ENCODE peak calls at places on chromosomes 4 and X, in four cellular contexts. J is neuronal stem cell, I is IMR-90, R is GM23248. A is an unnamed sample.

GRCh38 chrX:15761564-15762191 is 23.6 kb downstream of the CA5B start:
- DNase-seq in J (peak), I (peak), R (peak), A (peak)

GRCh38 chr4:128639586-128640270 is 169.8 kb upstream of the JADE1 start:
- DNase-seq in J (no peak), I (no peak), R (peak), A (no peak)

GRCh38 chr4:122663814-122664610 is 43.1 kb upstream of the IL21 start:
- DNase-seq in J (no peak), I (peak), R (peak), A (no peak)

GRCh38 chrX:9466115-9466495 is 1.2 kb downstream of the TBL1X start:
- DNase-seq in J (no peak), I (peak), R (peak), A (peak)

GRCh38 chr4:113270520-113271319 is 221.3 kb downstream of the ANK2 start:
- DNase-seq in J (no peak), I (no peak), R (no peak), A (no peak)

GRCh38 chrX:95703696-95704095 is 980.9 kb upstream of the DIAPH2 start:
- DNase-seq in J (no peak), I (no peak), R (no peak), A (no peak)

GRCh38 chrX:119147486-119147885 is 19.9 kb upstream of the KIAA1210 start:
- DNase-seq in J (no peak), I (no peak), R (no peak), A (peak)

GRCh38 chr4:174674305-174674840 is 152.1 kb upstream of the HPGD start:
- DNase-seq in J (no peak), I (peak), R (peak), A (no peak)

GRCh38 chrX:100408643-100409315 is 1.3 kb downstream of the PCDH19 start:
- DNase-seq in J (no peak), I (no peak), R (no peak), A (peak)

GRCh38 chr4:113616443-113616842 is 145.1 kb downstream of the CAMK2D start:
- DNase-seq in J (no peak), I (no peak), R (no peak), A (no peak)

GRCh38 chr4:183469936-183470335 is 25.5 kb downstream of the CDKN2AIP start:
- DNase-seq in J (no peak), I (peak), R (peak), A (no peak)

GRCh38 chr4:176163041-176163440 is 32.3 kb downstream of the SPATA4 start:
- DNase-seq in J (no peak), I (no peak), R (no peak), A (no peak)

GRCh38 chr4:9765091-9765490 is 16.3 kb upstream of the DRD5 start:
- DNase-seq in J (no peak), I (peak), R (peak), A (no peak)

GRCh38 chrX:8042304-8042703 is 115.1 kb upstream of the PNPLA4 start:
- DNase-seq in J (no peak), I (no peak), R (no peak), A (no peak)

GRCh38 chrX:150546711-150547153 is 21.7 kb upstream of the MTM1 start:
- DNase-seq in J (no peak), I (no peak), R (peak), A (no peak)

GRCh38 chr4:138632856-138633255 is 382.7 kb upstream of the NOCT start:
- DNase-seq in J (no peak), I (no peak), R (peak), A (no peak)

GRCh38 chr4:148961526-148961925 is 519.3 kb upstream of the NR3C2 start:
- DNase-seq in J (no peak), I (no peak), R (no peak), A (no peak)

GRCh38 chr4:8171941-8172924 is 13.6 kb upstream of the ABLIM2 start:
- DNase-seq in J (no peak), I (peak), R (no peak), A (peak)

GRCh38 chr4:71396382-71396781 is 57.6 kb downstream of the SLC4A4 start:
- DNase-seq in J (no peak), I (peak), R (peak), A (peak)

GRCh38 chr4:26330186-26330787 is 9.5 kb downstream of the RBPJ start:
- DNase-seq in J (no peak), I (peak), R (peak), A (peak)

GRCh38 chr4:107034091-107034698 is 1.9 kb downstream of the DKK2 start:
- DNase-seq in J (peak), I (no peak), R (peak), A (peak)

DNA sequence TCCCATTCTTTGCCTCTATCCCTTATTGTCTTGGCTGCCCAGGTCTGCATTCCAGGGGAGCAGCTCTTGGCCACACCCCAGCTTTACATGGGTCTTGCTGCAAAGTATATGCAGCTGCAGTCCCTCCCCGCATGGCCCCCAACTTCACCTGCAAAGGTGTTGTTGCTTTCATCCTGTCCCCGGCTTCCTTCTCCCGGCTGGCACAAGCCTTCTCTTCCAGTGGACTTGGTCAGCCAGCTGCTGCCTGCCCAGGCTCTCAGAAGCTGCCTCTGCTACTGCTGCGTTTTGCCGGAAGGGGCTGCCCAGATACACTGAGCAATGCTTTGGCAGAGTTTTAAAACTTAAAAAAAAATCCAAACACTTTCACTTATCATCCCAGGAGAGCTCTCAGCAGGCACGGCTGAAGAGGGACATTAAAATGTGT is 121.2 kb upstream of the PDLIM3 start:
- DNase-seq in J (peak), I (peak), R (peak), A (peak)
- H3K4me3 ChIP-seq in J (no peak), I (no peak), R (peak), A (peak)

GRCh38 chr4:118265312-118266144 is 87.3 kb downstream of the PRSS12 start:
- DNase-seq in J (no peak), I (no peak), R (peak), A (no peak)
- H3K4me2 ChIP-seq in J (no peak), I (peak), R (peak), A (peak)

GRCh38 chr4:687975-688694 is 816 bp downstream of the SLC49A3 start:
- DNase-seq in J (no peak), I (no peak), R (no peak), A (peak)
- H3K4me3 ChIP-seq in J (no peak), I (no peak), R (peak), A (peak)

GRCh38 chr4:154367659-154368058 is 123.9 kb downstream of the DCHS2 start:
- DNase-seq in J (no peak), I (no peak), R (no peak), A (no peak)
- H3K4me2 ChIP-seq in J (no peak), I (no peak), R (no peak), A (no peak)

DNA sequence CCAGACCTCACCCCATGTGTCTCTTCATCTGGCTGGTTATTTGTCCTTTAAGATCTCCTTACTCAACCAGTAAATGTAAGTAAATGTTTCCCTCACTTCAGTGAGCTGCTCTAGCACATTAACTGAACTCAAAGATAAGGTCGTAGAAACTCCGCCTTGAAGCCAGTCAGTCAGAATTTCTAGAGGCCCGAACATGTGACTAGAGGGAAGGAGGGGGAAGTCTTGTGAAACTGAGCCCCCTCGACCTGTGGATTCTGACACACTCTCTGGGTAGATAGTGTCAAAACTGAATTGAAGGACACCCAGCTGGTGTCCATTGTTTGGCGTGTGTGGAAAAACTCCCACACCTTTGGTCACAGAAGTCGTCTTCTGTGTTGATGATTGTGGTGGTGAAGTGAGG is 933.9 kb downstream of the ADGRL3 start:
- DNase-seq in J (no peak), I (no peak), R (no peak), A (no peak)
- H3K4me3 ChIP-seq in J (no peak), I (no peak), R (no peak), A (no peak)

A was measured in osteoblast.